ENCODE peak calls at places on chromosomes 12 and 14, in four cellular contexts. S is GM12878, I is HEK293T, Y is HepG2. B is an unnamed sample.

GRCh38 chr12:96061864-96062453 is 26.6 kb upstream of the LTA4H start:
- DNase-seq in S (peak), I (peak), Y (peak), B (peak)

GRCh38 chr14:103524002-103524785 is 1.6 kb upstream of the CKB start:
- DNase-seq in S (no peak), I (no peak), Y (no peak), B (no peak)

GRCh38 chr14:77104393-77104792 is 6.3 kb downstream of the CIPC start:
- DNase-seq in S (no peak), I (no peak), Y (no peak), B (no peak)

GRCh38 chr12:86456241-86456640 is 200.1 kb upstream of the MGAT4C start:
- DNase-seq in S (no peak), I (no peak), Y (no peak), B (no peak)

GRCh38 chr14:72503696-72504368 is 390.1 kb downstream of the DPF3 start:
- DNase-seq in S (no peak), I (no peak), Y (no peak), B (no peak)

GRCh38 chr14:95095991-95096390 is 61.3 kb downstream of the DICER1 start:
- DNase-seq in S (no peak), I (no peak), Y (no peak), B (no peak)

GRCh38 chr12:101277443-101277842 is 2.5 kb upstream of the UTP20 start:
- DNase-seq in S (no peak), I (no peak), Y (no peak), B (no peak)

GRCh38 chr12:75446857-75447256 is 33.7 kb upstream of the GLIPR1 start:
- DNase-seq in S (no peak), I (no peak), Y (no peak), B (no peak)

GRCh38 chr12:110102255-110102654 is 21.9 kb upstream of the IFT81 start:
- DNase-seq in S (no peak), I (peak), Y (peak), B (peak)

GRCh38 chr14:76687611-76688372 is 73.5 kb upstream of the VASH1 start:
- DNase-seq in S (no peak), I (no peak), Y (peak), B (peak)

GRCh38 chr12:49369723-49370145 is 2.5 kb downstream of the SPATS2 start:
- DNase-seq in S (peak), I (peak), Y (peak), B (no peak)

GRCh38 chr12:14768823-14769405 is 34.4 kb downstream of the WBP11 start:
- DNase-seq in S (peak), I (no peak), Y (no peak), B (no peak)

GRCh38 chr12:116370004-116370404 is 92.5 kb upstream of the MED13L start:
- DNase-seq in S (no peak), I (no peak), Y (no peak), B (no peak)

GRCh38 chr14:99195602-99196309 is 76.2 kb downstream of the BCL11B start:
- DNase-seq in S (no peak), I (no peak), Y (no peak), B (no peak)

GRCh38 chr14:95063391-95063790 is 93.9 kb downstream of the DICER1 start:
- DNase-seq in S (no peak), I (no peak), Y (no peak), B (no peak)

GRCh38 chr12:79547735-79548347 is 142.9 kb downstream of the PAWR start:
- DNase-seq in S (peak), I (peak), Y (peak), B (no peak)

GRCh38 chr14:51780741-51781140 is 79.7 kb upstream of the GNG2 start:
- DNase-seq in S (no peak), I (no peak), Y (no peak), B (no peak)

GRCh38 chr12:128784030-128784770 is 39.6 kb downstream of the SLC15A4 start:
- DNase-seq in S (no peak), I (no peak), Y (no peak), B (no peak)

GRCh38 chr12:107405436-107405835 is 280.2 kb upstream of the PWP1 start:
- DNase-seq in S (no peak), I (no peak), Y (no peak), B (no peak)

GRCh38 chr12:125053821-125054220 is 11.4 kb upstream of the AACS start:
- DNase-seq in S (no peak), I (no peak), Y (no peak), B (no peak)

GRCh38 chr14:101243587-101244338 is 317.5 kb upstream of the DIO3 start:
- DNase-seq in S (no peak), I (no peak), Y (no peak), B (peak)

GRCh38 chr12:110247340-110248095 is 33.5 kb upstream of the ATP2A2 start:
- DNase-seq in S (no peak), I (no peak), Y (peak), B (no peak)

GRCh38 chr12:121060149-121061001 is 21.3 kb upstream of the OASL start:
- DNase-seq in S (peak), I (peak), Y (peak), B (peak)

GRCh38 chr12:3101309-3102022 is 24.3 kb downstream of the TSPAN9 start:
- DNase-seq in S (no peak), I (no peak), Y (no peak), B (no peak)
- TF ChIP-seq SUZ12 in S (no peak), I (no peak), Y (no peak), B (no peak)

GRCh38 chr14:65377576-65377975 is 35.0 kb upstream of the FUT8 start:
- DNase-seq in S (no peak), I (no peak), Y (no peak), B (no peak)

GRCh38 chr14:65370890-65371289 is 41.6 kb upstream of the FUT8 start:
- DNase-seq in S (no peak), I (no peak), Y (no peak), B (no peak)

GRCh38 chr14:65373011-65373670 is 39.4 kb upstream of the FUT8 start:
- DNase-seq in S (no peak), I (no peak), Y (no peak), B (no peak)

GRCh38 chr14:65371784-65372183 is 40.7 kb upstream of the FUT8 start:
- DNase-seq in S (no peak), I (no peak), Y (no peak), B (no peak)

DNA sequence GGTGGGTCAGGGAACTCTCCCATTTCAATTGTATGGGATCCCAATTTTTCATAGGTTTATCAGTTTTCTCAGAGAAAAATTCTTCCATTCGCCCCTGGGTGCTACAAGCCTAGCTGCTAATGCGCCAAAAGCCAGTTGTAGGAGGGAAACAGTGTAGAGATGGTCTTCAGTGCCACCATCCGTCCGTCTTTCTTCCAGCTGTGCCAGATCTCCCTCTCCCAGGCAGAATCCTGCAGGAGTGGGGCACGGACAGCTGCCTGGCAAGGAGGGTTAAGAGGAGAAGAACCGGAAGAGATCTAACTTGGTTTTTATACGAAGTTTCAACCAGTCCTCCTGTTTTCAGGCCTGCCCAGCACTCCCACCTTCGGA is 38.9 kb upstream of the FUT8 start:
- DNase-seq in S (no peak), I (no peak), Y (no peak), B (no peak)
- TF ChIP-seq SUZ12 in S (no peak), I (no peak), Y (no peak), B (no peak)

DNA sequence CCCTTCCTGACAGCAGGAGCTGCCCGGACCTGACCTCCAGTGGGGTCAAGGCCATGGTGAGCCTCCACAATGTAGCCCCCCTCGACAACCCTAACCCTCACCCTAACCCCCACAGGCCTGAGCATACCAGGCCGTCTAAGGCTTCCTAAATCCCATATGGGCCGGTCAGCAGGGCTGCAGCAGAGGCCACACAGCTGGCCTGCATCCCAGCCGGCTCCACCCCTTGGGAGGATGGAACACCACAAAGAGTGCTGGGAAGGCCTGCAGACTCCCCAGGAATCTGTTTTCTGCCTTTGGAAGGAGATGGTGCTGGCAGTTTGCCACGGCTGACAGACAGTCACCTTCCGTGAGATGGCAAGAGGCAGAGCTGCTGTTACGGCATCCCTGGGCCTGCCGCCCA is 2.8 kb downstream of the TMEM179 start:
- DNase-seq in S (no peak), I (no peak), Y (no peak), B (no peak)
- TF ChIP-seq SUZ12 in S (no peak), I (no peak), Y (no peak), B (no peak)

DNA sequence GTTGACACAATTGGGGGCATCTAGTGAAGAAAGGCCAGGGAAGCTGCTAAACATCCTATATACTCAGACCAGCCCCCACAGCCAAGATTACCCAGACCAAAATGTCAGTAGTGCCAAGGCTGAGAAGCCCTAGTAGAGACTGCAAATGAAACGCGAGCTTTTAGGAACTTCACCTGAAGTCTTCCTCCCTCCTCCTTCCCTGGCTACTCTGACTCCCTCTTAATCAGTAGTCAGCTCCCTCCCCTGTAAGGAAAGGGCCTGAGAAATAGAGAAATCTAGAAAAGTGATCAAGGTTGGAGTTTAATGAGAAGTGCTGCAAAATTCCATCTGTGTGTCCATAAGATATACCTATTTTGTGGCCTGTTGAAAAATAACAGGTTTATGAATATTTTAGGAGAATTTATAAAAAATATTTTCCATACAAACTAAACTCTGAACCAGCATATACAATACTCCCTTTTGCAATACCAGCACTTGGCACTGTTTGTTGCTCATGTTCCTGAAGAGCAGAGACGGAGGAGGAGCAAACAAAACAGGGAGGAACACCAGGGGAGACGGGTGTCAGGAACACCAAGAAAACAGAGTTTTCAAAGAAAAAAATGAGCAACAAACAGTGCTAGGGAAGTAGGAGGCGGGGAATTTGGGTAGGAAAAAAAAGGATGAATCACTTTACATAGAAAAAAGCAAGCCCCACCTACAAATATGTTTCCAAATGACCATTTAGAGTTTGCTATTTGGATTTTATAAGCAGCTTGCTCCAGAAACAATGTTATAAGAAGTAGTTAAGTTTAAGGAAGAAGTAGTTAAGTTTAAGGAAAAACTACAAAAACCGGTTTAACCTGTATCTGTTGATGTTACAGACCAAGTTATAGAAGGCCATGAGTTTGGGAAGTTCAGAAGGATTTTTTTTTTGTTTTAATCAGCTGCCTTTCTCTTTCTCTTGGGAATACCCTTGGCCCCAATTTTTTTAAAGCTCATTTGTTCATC is 282.1 kb upstream of the GRIP1 start:
- DNase-seq in S (no peak), I (no peak), Y (no peak), B (no peak)
- TF ChIP-seq SUZ12 in S (no peak), I (no peak), Y (no peak), B (no peak)

GRCh38 chr12:9646794-9647622 is 22.5 kb upstream of the CLEC2D start:
- DNase-seq in S (no peak), I (no peak), Y (no peak), B (no peak)

GRCh38 chr12:9651265-9651729 is 18.2 kb upstream of the CLEC2D start:
- DNase-seq in S (no peak), I (no peak), Y (no peak), B (no peak)

GRCh38 chr12:9648701-9649531 is 20.6 kb upstream of the CLEC2D start:
- DNase-seq in S (no peak), I (no peak), Y (no peak), B (no peak)

GRCh38 chr12:9649532-9649940 is 20.0 kb upstream of the CLEC2D start:
- DNase-seq in S (peak), I (no peak), Y (no peak), B (no peak)

GRCh38 chr12:9647825-9648700 is 21.4 kb upstream of the CLEC2D start:
- DNase-seq in S (peak), I (peak), Y (peak), B (peak)
- TF ChIP-seq SUZ12 in S (no peak), I (no peak), Y (no peak), B (peak)

DNA sequence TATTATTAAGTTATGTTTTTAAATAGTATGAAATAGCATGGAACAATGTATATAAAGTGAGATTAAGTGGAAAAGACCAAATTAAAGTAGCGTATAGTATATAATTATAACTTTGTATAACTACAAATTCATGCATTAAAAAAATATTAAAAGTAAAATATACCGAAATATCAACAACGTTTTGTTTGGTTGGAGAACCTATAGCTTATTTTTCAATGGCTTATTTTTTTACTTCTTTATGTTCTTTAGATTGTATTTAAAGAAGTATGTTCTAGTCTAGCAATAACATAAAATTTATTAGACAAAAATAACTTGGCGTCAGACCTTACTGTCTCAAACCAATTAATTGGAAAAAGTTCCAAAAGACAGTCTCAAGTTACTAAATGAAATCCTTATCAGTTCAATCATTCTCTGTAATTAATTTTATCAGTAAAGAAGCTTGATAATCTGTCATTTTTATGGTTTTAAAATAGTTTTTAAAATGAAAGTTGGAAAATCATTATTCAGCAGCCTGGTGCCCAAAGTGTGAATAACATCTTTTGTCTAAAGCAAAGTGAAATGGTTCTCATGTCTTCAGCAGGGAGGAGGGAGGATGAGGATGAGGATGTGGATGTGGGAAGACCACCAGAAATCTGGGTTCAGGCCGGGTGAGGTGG is 46.7 kb downstream of the IRAK3 start:
- DNase-seq in S (no peak), I (peak), Y (no peak), B (no peak)
- TF ChIP-seq SUZ12 in S (no peak), I (no peak), Y (no peak), B (no peak)

DNA sequence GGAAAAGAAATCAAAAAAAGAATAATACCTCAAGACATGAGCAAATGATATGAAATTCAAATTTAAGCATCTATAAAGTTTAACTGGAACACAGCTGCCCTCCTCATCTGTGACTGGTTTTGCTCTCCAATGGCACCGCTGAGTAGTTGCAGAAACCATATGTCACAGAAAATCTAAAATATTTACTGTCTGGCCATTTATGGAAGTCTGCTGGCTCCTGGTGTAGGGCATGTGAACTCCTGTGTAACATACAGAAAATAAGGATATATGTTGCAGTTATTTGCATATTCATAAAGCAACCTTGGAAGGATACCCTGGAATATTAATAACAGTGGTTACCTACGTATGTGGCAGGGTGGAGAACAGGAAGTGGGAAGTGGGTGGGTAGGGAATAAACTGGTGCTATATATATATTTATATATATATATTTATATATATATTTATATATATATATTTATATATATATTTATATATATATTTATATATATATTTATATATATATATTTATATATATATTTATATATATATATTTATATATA is 48.3 kb downstream of the LTBP2 start:
- DNase-seq in S (no peak), I (no peak), Y (no peak), B (no peak)
- TF ChIP-seq SUZ12 in S (no peak), I (no peak), Y (no peak), B (no peak)

GRCh38 chr14:43313719-43314118 is 1193.4 kb downstream of the FSCB start:
- DNase-seq in S (no peak), I (no peak), Y (no peak), B (no peak)

GRCh38 chr14:43316427-43316826 is 1190.7 kb downstream of the FSCB start:
- DNase-seq in S (no peak), I (no peak), Y (no peak), B (no peak)
- TF ChIP-seq SUZ12 in S (no peak), I (no peak), Y (no peak), B (no peak)

GRCh38 chr12:70576341-70577282 is 60.6 kb downstream of the PTPRB start:
- DNase-seq in S (peak), I (peak), Y (peak), B (no peak)
- TF ChIP-seq SUZ12 in S (no peak), I (no peak), Y (no peak), B (no peak)